ENCODE peak calls at places on chromosomes 6 and 20, in nine cellular contexts. R is left ventricle myocardium inferior; Q is HCT116; G is CD8-positive, alpha-beta T cell; P is cardiac fibroblast; I is gastrocnemius medialis; V is lung; A is breast epithelium; U is upper lobe of right lung. X is an unnamed sample.

GRCh38 chr6:124742971-124743370 is 219.3 kb upstream of the RNF217 start:
- DNase-seq in G (no peak), A (no peak), Q (no peak), P (peak; percentile 24), R (no peak), V (no peak), I (no peak), U (no peak), X (peak; percentile 13)

GRCh38 chr20:38997622-38998021 is 35.5 kb downstream of the DHX35 start:
- DNase-seq in I (no peak), Q (no peak), P (no peak), U (no peak), V (no peak), G (peak; percentile 37), R (no peak), A (no peak), X (no peak)

GRCh38 chr20:34190679-34191090 is 50.5 kb upstream of the ASIP start:
- DNase-seq in V (peak; percentile 54), G (no peak), R (peak; percentile 45), I (peak; percentile 53), Q (peak; percentile 67), A (peak; percentile 58), P (peak; percentile 90), U (peak; percentile 80), X (peak; percentile 78)

GRCh38 chr6:147530132-147531060 is 21.9 kb downstream of the SAMD5 start:
- DNase-seq in R (no peak), I (no peak), A (no peak), Q (no peak), P (no peak), G (no peak), U (no peak), V (no peak), X (peak; percentile 38)

GRCh38 chr6:36851149-36851614 is 11.9 kb upstream of the CPNE5 start:
- DNase-seq in V (peak; percentile 58), I (peak; percentile 54), G (no peak), P (peak; percentile 91), U (no peak), A (peak; percentile 50), Q (peak; percentile 37), R (no peak), X (peak; percentile 63)

GRCh38 chr6:138465007-138465645 is 34.2 kb downstream of the NHSL1 start:
- DNase-seq in Q (peak; percentile 70), G (no peak), P (peak; percentile 98), U (no peak), R (no peak), V (no peak), A (no peak), I (no peak), X (no peak)

GRCh38 chr20:22951966-22952365 is 83.1 kb upstream of the SSTR4 start:
- DNase-seq in R (no peak), I (no peak), V (no peak), Q (no peak), A (no peak), U (no peak), G (no peak), P (no peak), X (no peak)

GRCh38 chr6:62283828-62284411 is 2.1 kb downstream of the KHDRBS2 start:
- DNase-seq in Q (peak; percentile 7), I (no peak), U (no peak), R (no peak), V (no peak), P (peak; percentile 52), G (no peak), A (no peak), X (no peak)

GRCh38 chr6:30962716-30963115 is 20.8 kb upstream of the MUC21 start:
- DNase-seq in I (no peak), R (no peak), Q (no peak), V (no peak), A (no peak), P (no peak), U (no peak), G (no peak), X (no peak)

GRCh38 chr6:46170357-46171289 is at the start of gene ENPP5:
- DNase-seq in Q (peak; percentile 87), V (peak; percentile 94), U (peak; percentile 95), G (peak; percentile 85), I (peak; percentile 93), P (no peak), A (peak; percentile 90), R (peak; percentile 73), X (peak; percentile 54)

GRCh38 chr6:167571550-167571949 is 246.7 kb downstream of the TTLL2 start:
- DNase-seq in V (no peak), G (no peak), U (no peak), P (no peak), Q (no peak), I (no peak), R (no peak), A (no peak), X (no peak)

GRCh38 chr6:118553132-118553531 is 5.0 kb downstream of the PLN start:
- DNase-seq in Q (no peak), A (no peak), P (no peak), U (no peak), R (no peak), V (no peak), G (no peak), I (no peak), X (no peak)
- H3K4me3 ChIP-seq in Q (no peak overlapping the region), A (no peak overlapping the region), P (no peak overlapping the region), U (no peak overlapping the region), R (peak overlapping the region; percentile 63), V (no peak overlapping the region), G (no peak overlapping the region), I (peak overlapping the region; percentile 65), X (no peak overlapping the region)

GRCh38 chr20:1389703-1390385 is 3.0 kb downstream of the FKBP1A start:
- DNase-seq in V (peak; percentile 60), Q (no peak), U (no peak), R (no peak), G (no peak), I (no peak), A (no peak), P (peak; percentile 78), X (no peak)
- H3K4me3 ChIP-seq in V (peak overlapping the region; percentile 20), Q (no peak overlapping the region), U (peak overlapping the region; percentile 85), R (peak overlapping the region; percentile 96), G (no peak overlapping the region), I (peak overlapping the region; percentile 4), A (no peak overlapping the region), P (no peak overlapping the region), X (no peak overlapping the region)

DNA sequence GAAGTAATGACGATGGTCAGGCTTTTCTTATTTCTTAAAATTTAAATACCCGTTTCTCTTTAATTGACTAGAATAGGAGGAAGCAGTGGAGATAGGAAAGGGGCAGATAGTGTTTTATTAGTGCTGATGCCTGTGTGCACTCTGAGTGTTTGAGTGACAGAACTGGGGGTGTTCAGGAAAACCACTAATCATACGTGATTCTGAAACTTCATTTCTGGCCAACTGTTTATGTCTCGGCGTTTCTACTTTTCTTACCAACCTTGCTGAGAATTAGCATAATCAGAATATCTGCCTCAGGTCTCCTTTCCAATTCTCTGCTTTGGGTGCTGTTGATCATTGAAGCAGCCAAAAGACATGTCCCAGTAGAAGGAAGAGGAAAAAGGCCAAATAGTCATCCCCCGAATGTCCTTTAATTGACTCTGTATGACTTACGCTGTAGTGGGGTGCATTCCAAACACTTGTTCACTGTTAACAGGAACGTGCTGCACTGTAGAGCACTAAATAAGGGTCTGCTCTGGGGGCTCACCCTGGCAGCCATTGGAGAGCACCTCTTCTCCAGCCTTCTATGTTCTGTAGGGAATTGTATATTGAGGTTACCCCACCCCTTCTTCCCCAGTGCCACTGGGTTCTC is 152.9 kb downstream of the JARID2 start:
- DNase-seq in V (no peak), R (no peak), P (no peak), G (no peak), A (no peak), U (no peak), I (no peak), Q (no peak), X (no peak)
- H3K4me3 ChIP-seq in V (no peak overlapping the region), R (no peak overlapping the region), P (no peak overlapping the region), G (no peak overlapping the region), A (no peak overlapping the region), U (no peak overlapping the region), I (no peak overlapping the region), Q (no peak overlapping the region), X (no peak overlapping the region)

GRCh38 chr20:19992996-19993908 is 23.9 kb upstream of the NAA20 start:
- DNase-seq in G (no peak), Q (peak; percentile 67), P (peak; percentile 91), U (no peak), A (peak; percentile 65), V (no peak), R (no peak), I (peak; percentile 67), X (peak; percentile 67)
- H3K4me3 ChIP-seq in G (no peak overlapping the region), Q (peak overlapping the region; percentile 49), P (peak overlapping the region; percentile 3), U (no peak overlapping the region), A (no peak overlapping the region), V (no peak overlapping the region), R (peak overlapping the region; percentile 29), I (no peak overlapping the region), X (no peak overlapping the region)

GRCh38 chr6:26296556-26296856 is 68.5 kb upstream of the BTN3A2 start:
- DNase-seq in A (no peak), U (no peak), Q (no peak), V (no peak), G (no peak), R (no peak), P (no peak), I (no peak), X (no peak)

GRCh38 chr6:26294276-26294675 is 70.7 kb upstream of the BTN3A2 start:
- DNase-seq in P (no peak), V (no peak), R (no peak), U (no peak), Q (no peak), G (no peak), A (no peak), I (peak; percentile 62), X (no peak)

GRCh38 chr6:26296857-26297648 is 67.9 kb upstream of the BTN3A2 start:
- DNase-seq in V (no peak), I (peak; percentile 79), Q (no peak), U (no peak), P (peak; percentile 70), R (no peak), A (no peak), G (no peak), X (no peak)

GRCh38 chr6:26292709-26293108 is 72.3 kb upstream of the BTN3A2 start:
- DNase-seq in A (no peak), G (no peak), R (no peak), U (no peak), Q (no peak), P (no peak), I (no peak), V (no peak), X (no peak)

DNA sequence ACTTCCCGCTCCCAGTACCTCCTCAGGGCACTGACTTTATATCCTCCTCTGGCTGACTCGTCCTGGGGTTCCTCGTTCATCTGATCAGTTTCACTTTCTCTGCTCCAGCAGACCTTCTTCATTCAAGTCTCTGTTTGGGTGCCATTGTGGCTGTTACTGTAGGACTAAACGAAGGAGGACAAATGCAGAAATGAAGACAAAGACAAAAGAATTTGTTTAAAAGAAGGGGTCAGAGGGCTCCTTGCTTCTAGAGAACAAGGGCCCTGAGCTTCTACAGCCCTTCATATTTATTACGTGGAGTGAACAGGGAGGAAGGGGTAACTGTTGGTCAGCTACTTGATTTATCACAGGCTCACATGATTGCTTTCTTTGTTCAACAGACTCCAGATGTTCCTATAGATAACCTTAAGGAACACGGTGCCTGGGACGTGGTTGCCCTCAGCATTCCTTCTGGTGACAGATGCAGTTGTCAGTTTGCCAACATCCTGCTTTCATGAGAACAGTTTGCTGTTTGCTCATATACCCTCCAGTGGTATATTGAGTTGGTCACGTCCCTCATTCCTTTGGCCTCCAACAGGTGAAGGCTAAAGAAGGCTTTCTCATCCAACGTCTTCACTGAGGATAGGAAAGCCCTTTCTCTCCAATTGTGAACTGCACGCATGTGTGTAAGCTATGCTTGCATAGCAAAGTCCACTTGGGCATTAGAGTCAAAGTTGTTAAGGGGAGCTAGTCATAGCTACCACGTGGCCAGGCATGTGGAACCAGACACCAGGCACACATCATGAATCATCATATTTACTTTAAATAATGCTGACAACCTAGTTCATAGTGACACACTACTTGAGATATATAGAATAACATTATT is 69.1 kb upstream of the BTN3A2 start:
- DNase-seq in U (no peak), I (peak; percentile 65), V (no peak), R (no peak), Q (peak; percentile 61), G (no peak), A (no peak), P (peak; percentile 93), X (no peak)
- H3K4me3 ChIP-seq in U (no peak overlapping the region), I (peak overlapping the region; percentile 18), V (no peak overlapping the region), R (no peak overlapping the region), Q (no peak overlapping the region), G (no peak overlapping the region), A (peak overlapping the region; percentile 3), P (no peak overlapping the region), X (no peak overlapping the region)

X was measured in HAP-1.